ENCODE peak calls at places on chromosomes 6 and 20, in nine cellular contexts. T is endothelial cell, U is D341Med, P is SK-MEL-5, X is hepatocyte, C is NCI-H1417, H is putamen, D is mesendoderm, L is iris pigment epithelial cell. F is an unnamed sample.

GRCh38 chr6:142716097-142716496 is 228.9 kb downstream of the HIVEP2 start:
- DNase-seq in T (no peak), U (no peak), P (no peak), X (no peak), C (no peak), H (no peak), D (peak), L (no peak), F (no peak)

GRCh38 chr20:4150095-4150492 is 134.7 kb upstream of the RNF24 start:
- DNase-seq in T (no peak), U (peak), P (no peak), X (peak), C (no peak), H (no peak), D (no peak), L (peak), F (no peak)

GRCh38 chr6:137427670-137428290 is 66.4 kb downstream of the OLIG3 start:
- DNase-seq in T (no peak), U (no peak), P (no peak), X (no peak), C (no peak), H (no peak), D (no peak), L (no peak), F (no peak)

GRCh38 chr6:139778688-139779087 is 404.2 kb upstream of the CITED2 start:
- DNase-seq in T (no peak), U (no peak), P (no peak), X (no peak), C (no peak), H (no peak), D (no peak), L (peak), F (no peak)

GRCh38 chr6:29552512-29553051 is 7.0 kb downstream of the UBD start:
- DNase-seq in T (no peak), U (no peak), P (peak), X (peak), C (no peak), H (peak), D (peak), L (peak), F (no peak)

GRCh38 chr20:10263385-10264165 is 44.9 kb downstream of the SNAP25 start:
- DNase-seq in T (no peak), U (no peak), P (no peak), X (peak), C (no peak), H (no peak), D (no peak), L (peak), F (no peak)

GRCh38 chr20:13119583-13119982 is 101.5 kb upstream of the ISM1 start:
- DNase-seq in T (peak), U (peak), P (peak), X (peak), C (peak), H (peak), D (peak), L (peak), F (peak)

GRCh38 chr6:14129572-14129971 is 12.0 kb downstream of the CD83 start:
- DNase-seq in T (peak), U (peak), P (peak), X (peak), C (peak), H (peak), D (peak), L (peak), F (peak)

GRCh38 chr6:125679651-125680050 is 69.8 kb upstream of the HEY2 start:
- DNase-seq in T (no peak), U (no peak), P (no peak), X (no peak), C (no peak), H (no peak), D (no peak), L (no peak), F (no peak)

GRCh38 chr20:37265152-37265551 is 3.5 kb upstream of the GHRH start:
- DNase-seq in T (no peak), U (no peak), P (no peak), X (no peak), C (no peak), H (no peak), D (no peak), L (no peak), F (no peak)

F was measured in NCI-H187.